ENCODE peak calls at places on chromosome 3, in eight cellular contexts. One of them, this sample, is unnamed.

GRCh38 chr3:39349080-39349479 is 19.6 kb downstream of the CCR8 start:
- DNase-seq in psoas muscle: no peak
- DNase-seq in uterus: no peak
- DNase-seq in neural progenitor cell: no peak
- DNase-seq in A549: no peak
- DNase-seq in fibroblast of the aortic adventitia: no peak
- DNase-seq in heart right ventricle: no peak
- DNase-seq in lower leg skin: no peak
- DNase-seq in this sample: no peak

GRCh38 chr3:173584093-173584833 is 186.7 kb downstream of the NLGN1 start:
- DNase-seq in psoas muscle: no peak
- DNase-seq in uterus: no peak
- DNase-seq in neural progenitor cell: peak; percentile 62
- DNase-seq in A549: peak; percentile 1
- DNase-seq in fibroblast of the aortic adventitia: peak; percentile 55
- DNase-seq in heart right ventricle: no peak
- DNase-seq in lower leg skin: no peak
- DNase-seq in this sample: peak; percentile 28

GRCh38 chr3:97306226-97306625 is 458.3 kb upstream of the ARL6 start:
- DNase-seq in psoas muscle: no peak
- DNase-seq in uterus: no peak
- DNase-seq in neural progenitor cell: no peak
- DNase-seq in A549: no peak
- DNase-seq in fibroblast of the aortic adventitia: no peak
- DNase-seq in heart right ventricle: no peak
- DNase-seq in lower leg skin: no peak
- DNase-seq in this sample: no peak

GRCh38 chr3:194137314-194138097 is 1.6 kb downstream of the HES1 start:
- DNase-seq in psoas muscle: peak; percentile 73
- DNase-seq in uterus: peak; percentile 67
- DNase-seq in neural progenitor cell: peak; percentile 66
- DNase-seq in A549: peak; percentile 65
- DNase-seq in fibroblast of the aortic adventitia: no peak
- DNase-seq in heart right ventricle: peak; percentile 72
- DNase-seq in lower leg skin: peak; percentile 92
- DNase-seq in this sample: peak; percentile 87

GRCh38 chr3:94303897-94304296 is 241.0 kb downstream of the NSUN3 start:
- DNase-seq in psoas muscle: no peak
- DNase-seq in uterus: no peak
- DNase-seq in neural progenitor cell: peak; percentile 18
- DNase-seq in A549: no peak
- DNase-seq in fibroblast of the aortic adventitia: peak; percentile 43
- DNase-seq in heart right ventricle: peak; percentile 21
- DNase-seq in lower leg skin: no peak
- DNase-seq in this sample: no peak

GRCh38 chr3:146543461-146544012 is 870 bp downstream of the PLSCR1 start:
- DNase-seq in psoas muscle: no peak
- DNase-seq in uterus: peak; percentile 45
- DNase-seq in neural progenitor cell: no peak
- DNase-seq in A549: no peak
- DNase-seq in fibroblast of the aortic adventitia: peak; percentile 84
- DNase-seq in heart right ventricle: no peak
- DNase-seq in lower leg skin: no peak
- DNase-seq in this sample: peak; percentile 46

GRCh38 chr3:45223889-45224730 is 2.0 kb downstream of the TMEM158 start:
- DNase-seq in psoas muscle: no peak
- DNase-seq in uterus: no peak
- DNase-seq in neural progenitor cell: no peak
- DNase-seq in A549: no peak
- DNase-seq in fibroblast of the aortic adventitia: peak; percentile 66
- DNase-seq in heart right ventricle: no peak
- DNase-seq in lower leg skin: no peak
- DNase-seq in this sample: no peak

GRCh38 chr3:108100906-108101305 is 10.1 kb upstream of the CD47 start:
- DNase-seq in psoas muscle: no peak
- DNase-seq in uterus: no peak
- DNase-seq in neural progenitor cell: no peak
- DNase-seq in A549: no peak
- DNase-seq in fibroblast of the aortic adventitia: no peak
- DNase-seq in heart right ventricle: no peak
- DNase-seq in lower leg skin: no peak
- DNase-seq in this sample: no peak

GRCh38 chr3:96960661-96961330 is 146.4 kb downstream of the EPHA6 start:
- DNase-seq in psoas muscle: no peak
- DNase-seq in uterus: no peak
- DNase-seq in neural progenitor cell: no peak
- DNase-seq in A549: no peak
- DNase-seq in fibroblast of the aortic adventitia: no peak
- DNase-seq in heart right ventricle: no peak
- DNase-seq in lower leg skin: no peak
- DNase-seq in this sample: no peak

GRCh38 chr3:184808021-184808420 is 3.9 kb upstream of the VPS8 start:
- DNase-seq in psoas muscle: no peak
- DNase-seq in uterus: no peak
- DNase-seq in neural progenitor cell: peak; percentile 86
- DNase-seq in A549: peak; percentile 17
- DNase-seq in fibroblast of the aortic adventitia: no peak
- DNase-seq in heart right ventricle: no peak
- DNase-seq in lower leg skin: no peak
- DNase-seq in this sample: no peak
- TF ChIP-seq CTCF in psoas muscle: no peak
- TF ChIP-seq CTCF in uterus: no peak
- TF ChIP-seq CTCF in neural progenitor cell: peak; percentile 66
- TF ChIP-seq CTCF in A549: no peak
- TF ChIP-seq CTCF in fibroblast of the aortic adventitia: peak; percentile 18
- TF ChIP-seq CTCF in heart right ventricle: no peak
- TF ChIP-seq CTCF in lower leg skin: no peak
- TF ChIP-seq CTCF in this sample: no peak

GRCh38 chr3:46889381-46890110 is 12.0 kb downstream of the PTH1R start:
- DNase-seq in psoas muscle: no peak
- DNase-seq in uterus: peak; percentile 47
- DNase-seq in neural progenitor cell: no peak
- DNase-seq in A549: no peak
- DNase-seq in fibroblast of the aortic adventitia: no peak
- DNase-seq in heart right ventricle: peak; percentile 64
- DNase-seq in lower leg skin: no peak
- DNase-seq in this sample: no peak

GRCh38 chr3:46891132-46891531 is 13.6 kb downstream of the PTH1R start:
- DNase-seq in psoas muscle: no peak
- DNase-seq in uterus: no peak
- DNase-seq in neural progenitor cell: no peak
- DNase-seq in A549: no peak
- DNase-seq in fibroblast of the aortic adventitia: no peak
- DNase-seq in heart right ventricle: no peak
- DNase-seq in lower leg skin: no peak
- DNase-seq in this sample: no peak

GRCh38 chr3:46887980-46888494 is 10.5 kb downstream of the PTH1R start:
- DNase-seq in psoas muscle: no peak
- DNase-seq in uterus: no peak
- DNase-seq in neural progenitor cell: peak; percentile 28
- DNase-seq in A549: no peak
- DNase-seq in fibroblast of the aortic adventitia: no peak
- DNase-seq in heart right ventricle: no peak
- DNase-seq in lower leg skin: no peak
- DNase-seq in this sample: no peak

GRCh38 chr3:46890132-46890531 is 12.6 kb downstream of the PTH1R start:
- DNase-seq in psoas muscle: no peak
- DNase-seq in uterus: no peak
- DNase-seq in neural progenitor cell: no peak
- DNase-seq in A549: no peak
- DNase-seq in fibroblast of the aortic adventitia: no peak
- DNase-seq in heart right ventricle: no peak
- DNase-seq in lower leg skin: no peak
- DNase-seq in this sample: no peak

GRCh38 chr3:46888705-46889104 is 11.2 kb downstream of the PTH1R start:
- DNase-seq in psoas muscle: no peak
- DNase-seq in uterus: no peak
- DNase-seq in neural progenitor cell: no peak
- DNase-seq in A549: no peak
- DNase-seq in fibroblast of the aortic adventitia: no peak
- DNase-seq in heart right ventricle: no peak
- DNase-seq in lower leg skin: no peak
- DNase-seq in this sample: no peak
- H3K4me3 ChIP-seq in psoas muscle: no peak overlapping the region
- H3K4me3 ChIP-seq in uterus: no peak overlapping the region
- H3K4me3 ChIP-seq in neural progenitor cell: no peak overlapping the region
- H3K4me3 ChIP-seq in A549: no peak overlapping the region
- H3K4me3 ChIP-seq in fibroblast of the aortic adventitia: no peak overlapping the region
- H3K4me3 ChIP-seq in heart right ventricle: no peak overlapping the region
- H3K4me3 ChIP-seq in lower leg skin: no peak overlapping the region
- H3K4me3 ChIP-seq in this sample: no peak overlapping the region

GRCh38 chr3:112740800-112741199 is 99.9 kb upstream of the CCDC80 start:
- DNase-seq in psoas muscle: no peak
- DNase-seq in uterus: no peak
- DNase-seq in neural progenitor cell: no peak
- DNase-seq in A549: no peak
- DNase-seq in fibroblast of the aortic adventitia: no peak
- DNase-seq in heart right ventricle: no peak
- DNase-seq in lower leg skin: no peak
- DNase-seq in this sample: no peak

GRCh38 chr3:112741956-112742355 is 101.0 kb upstream of the CCDC80 start:
- DNase-seq in psoas muscle: no peak
- DNase-seq in uterus: no peak
- DNase-seq in neural progenitor cell: no peak
- DNase-seq in A549: no peak
- DNase-seq in fibroblast of the aortic adventitia: peak; percentile 52
- DNase-seq in heart right ventricle: no peak
- DNase-seq in lower leg skin: no peak
- DNase-seq in this sample: no peak

GRCh38 chr3:112738366-112738765 is 97.4 kb upstream of the CCDC80 start:
- DNase-seq in psoas muscle: no peak
- DNase-seq in uterus: no peak
- DNase-seq in neural progenitor cell: no peak
- DNase-seq in A549: no peak
- DNase-seq in fibroblast of the aortic adventitia: peak; percentile 70
- DNase-seq in heart right ventricle: no peak
- DNase-seq in lower leg skin: no peak
- DNase-seq in this sample: no peak

GRCh38 chr3:112736802-112737566 is 96.0 kb upstream of the CCDC80 start:
- DNase-seq in psoas muscle: no peak
- DNase-seq in uterus: no peak
- DNase-seq in neural progenitor cell: no peak
- DNase-seq in A549: no peak
- DNase-seq in fibroblast of the aortic adventitia: no peak
- DNase-seq in heart right ventricle: no peak
- DNase-seq in lower leg skin: no peak
- DNase-seq in this sample: no peak

GRCh38 chr3:112739252-112739945 is 98.5 kb upstream of the CCDC80 start:
- DNase-seq in psoas muscle: no peak
- DNase-seq in uterus: no peak
- DNase-seq in neural progenitor cell: no peak
- DNase-seq in A549: peak; percentile 27
- DNase-seq in fibroblast of the aortic adventitia: peak; percentile 72
- DNase-seq in heart right ventricle: no peak
- DNase-seq in lower leg skin: no peak
- DNase-seq in this sample: no peak
- TF ChIP-seq CTCF in psoas muscle: no peak
- TF ChIP-seq CTCF in uterus: no peak
- TF ChIP-seq CTCF in neural progenitor cell: no peak
- TF ChIP-seq CTCF in A549: no peak
- TF ChIP-seq CTCF in fibroblast of the aortic adventitia: peak; percentile 48
- TF ChIP-seq CTCF in heart right ventricle: no peak
- TF ChIP-seq CTCF in lower leg skin: no peak
- TF ChIP-seq CTCF in this sample: no peak

GRCh38 chr3:70982700-70983140 is 600.8 kb downstream of the FOXP1 start:
- DNase-seq in psoas muscle: peak; percentile 33
- DNase-seq in uterus: peak; percentile 51
- DNase-seq in neural progenitor cell: peak; percentile 52
- DNase-seq in A549: peak; percentile 66
- DNase-seq in fibroblast of the aortic adventitia: peak; percentile 86
- DNase-seq in heart right ventricle: peak; percentile 15
- DNase-seq in lower leg skin: no peak
- DNase-seq in this sample: peak; percentile 42
- H3K4me3 ChIP-seq in psoas muscle: peak overlapping the region; percentile 41
- H3K4me3 ChIP-seq in uterus: no peak overlapping the region
- H3K4me3 ChIP-seq in neural progenitor cell: no peak overlapping the region
- H3K4me3 ChIP-seq in A549: peak overlapping the region; percentile 8
- H3K4me3 ChIP-seq in fibroblast of the aortic adventitia: no peak overlapping the region
- H3K4me3 ChIP-seq in heart right ventricle: no peak overlapping the region
- H3K4me3 ChIP-seq in lower leg skin: no peak overlapping the region
- H3K4me3 ChIP-seq in this sample: no peak overlapping the region

DNA sequence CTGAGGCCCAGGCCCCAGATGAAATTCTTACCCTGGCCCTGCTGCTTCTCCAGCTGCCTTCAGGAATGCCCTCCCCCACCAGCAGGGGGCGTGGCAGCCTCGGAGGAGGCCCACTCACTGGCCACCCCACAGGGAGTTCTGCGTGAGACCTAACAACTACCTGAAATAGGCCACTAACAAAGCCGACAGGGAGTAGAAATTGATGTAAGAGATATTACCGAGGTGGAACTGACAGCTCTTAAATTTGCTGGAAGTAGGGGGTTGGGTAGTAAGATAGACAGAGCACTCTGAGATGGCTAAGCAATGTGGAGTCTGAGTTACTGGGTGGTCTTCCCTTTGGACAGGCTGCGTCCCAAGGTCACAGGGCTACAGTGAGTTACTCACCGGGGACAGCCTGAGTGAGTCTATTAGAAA is 240.8 kb downstream of the SHOX2 start:
- DNase-seq in psoas muscle: no peak
- DNase-seq in uterus: no peak
- DNase-seq in neural progenitor cell: peak; percentile 61
- DNase-seq in A549: peak; percentile 30
- DNase-seq in fibroblast of the aortic adventitia: no peak
- DNase-seq in heart right ventricle: peak; percentile 15
- DNase-seq in lower leg skin: no peak
- DNase-seq in this sample: peak; percentile 22
- TF ChIP-seq CTCF in psoas muscle: peak; percentile 33
- TF ChIP-seq CTCF in uterus: no peak
- TF ChIP-seq CTCF in neural progenitor cell: peak; percentile 85
- TF ChIP-seq CTCF in A549: peak; percentile 34
- TF ChIP-seq CTCF in fibroblast of the aortic adventitia: peak; percentile 36
- TF ChIP-seq CTCF in heart right ventricle: peak; percentile 15
- TF ChIP-seq CTCF in lower leg skin: no peak
- TF ChIP-seq CTCF in this sample: peak; percentile 39

DNA sequence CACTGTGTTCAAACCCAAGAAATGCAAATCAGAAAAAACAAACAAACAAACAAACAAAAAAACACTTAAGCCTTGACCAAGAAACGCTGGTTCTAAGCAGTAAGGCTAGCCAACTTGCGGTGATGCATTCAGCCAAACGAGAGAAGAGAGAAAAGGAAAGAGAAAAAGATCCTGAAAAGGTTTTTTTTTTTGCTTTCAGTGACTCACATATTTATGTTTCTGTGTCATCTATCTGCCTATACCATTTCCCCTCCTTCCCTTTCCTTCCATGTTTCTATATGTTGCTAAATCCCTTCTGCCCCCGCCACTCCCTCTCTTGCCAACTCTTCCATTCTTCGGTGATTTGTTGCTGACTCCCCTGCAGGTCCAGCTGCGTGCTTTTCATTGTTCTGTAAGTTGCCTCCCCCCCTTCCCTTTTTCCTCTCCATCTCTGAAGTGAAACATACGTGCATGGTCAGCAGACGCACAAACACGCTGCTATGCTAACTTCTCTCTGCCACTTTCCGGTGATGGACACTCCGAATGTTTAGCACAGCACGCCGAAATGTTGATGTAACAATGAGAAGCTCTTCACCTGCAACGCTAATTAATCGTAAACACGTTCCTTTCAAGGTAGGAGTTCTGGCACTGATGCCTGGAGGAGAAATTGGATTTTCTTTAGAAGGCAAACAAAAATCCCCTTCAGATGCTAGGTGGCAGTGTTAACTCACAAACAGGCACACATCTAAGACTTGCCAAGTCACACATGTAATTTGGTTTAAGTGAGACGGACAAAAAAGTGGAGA is 154.5 kb downstream of the TUSC7 start:
- DNase-seq in psoas muscle: no peak
- DNase-seq in uterus: no peak
- DNase-seq in neural progenitor cell: peak; percentile 77
- DNase-seq in A549: peak; percentile 51
- DNase-seq in fibroblast of the aortic adventitia: peak; percentile 57
- DNase-seq in heart right ventricle: no peak
- DNase-seq in lower leg skin: no peak
- DNase-seq in this sample: peak; percentile 9
- H3K4me3 ChIP-seq in psoas muscle: peak overlapping the region; percentile 28
- H3K4me3 ChIP-seq in uterus: no peak overlapping the region
- H3K4me3 ChIP-seq in neural progenitor cell: peak overlapping the region; percentile 45
- H3K4me3 ChIP-seq in A549: peak overlapping the region; percentile 23
- H3K4me3 ChIP-seq in fibroblast of the aortic adventitia: peak overlapping the region; percentile 47
- H3K4me3 ChIP-seq in heart right ventricle: no peak overlapping the region
- H3K4me3 ChIP-seq in lower leg skin: no peak overlapping the region
- H3K4me3 ChIP-seq in this sample: no peak overlapping the region